ENCODE peak calls at places on chromosomes 16 and 17, in four cellular contexts. Y, F, L and I are unnamed samples.

GRCh38 chr17:50905460-50905803 is 39.3 kb upstream of the TOB1 start:
- DNase-seq in L (peak), F (no peak), Y (no peak), I (peak)

GRCh38 chr17:70295329-70295728 is 126.0 kb downstream of the KCNJ2 start:
- DNase-seq in F (no peak), L (no peak), Y (no peak), I (no peak)

GRCh38 chr17:80466188-80466705 is 10.2 kb downstream of the NPTX1 start:
- DNase-seq in Y (no peak), F (no peak), L (no peak), I (no peak)

GRCh38 chr16:53007095-53007494 is 45.6 kb downstream of the CHD9NB start:
- DNase-seq in L (no peak), Y (no peak), F (no peak), I (no peak)

GRCh38 chr16:31005350-31006085 is 4.9 kb downstream of the STX1B start:
- DNase-seq in L (no peak), Y (no peak), F (no peak), I (no peak)

GRCh38 chr17:62746941-62747340 is 61.2 kb downstream of the MARCHF10 start:
- DNase-seq in L (no peak), Y (no peak), F (no peak), I (no peak)

GRCh38 chr17:52106638-52107261 is 51.8 kb downstream of the CA10 start:
- DNase-seq in Y (no peak), L (peak), F (peak), I (peak)

GRCh38 chr16:31023627-31024226 is 9.6 kb upstream of the STX4 start:
- DNase-seq in Y (no peak), L (peak), F (no peak), I (no peak)

GRCh38 chr16:88911148-88911945 is 44.9 kb upstream of the PABPN1L start:
- DNase-seq in F (no peak), L (no peak), Y (no peak), I (no peak)

GRCh38 chr16:52455549-52456277 is 91.2 kb downstream of the TOX3 start:
- DNase-seq in L (no peak), F (peak), Y (no peak), I (no peak)

GRCh38 chr17:6328279-6328678 is 106.6 kb downstream of the AIPL1 start:
- DNase-seq in L (no peak), F (no peak), Y (no peak), I (no peak)

GRCh38 chr16:10736926-10737625 is 6.6 kb upstream of the NUBP1 start:
- DNase-seq in Y (peak), F (peak), L (peak), I (peak)

GRCh38 chr16:59573528-59574271 is 839.6 kb upstream of the GOT2 start:
- DNase-seq in L (no peak), F (no peak), Y (no peak), I (no peak)
- TF ChIP-seq EP300 in L (no peak), F (no peak), Y (no peak), I (no peak)

DNA sequence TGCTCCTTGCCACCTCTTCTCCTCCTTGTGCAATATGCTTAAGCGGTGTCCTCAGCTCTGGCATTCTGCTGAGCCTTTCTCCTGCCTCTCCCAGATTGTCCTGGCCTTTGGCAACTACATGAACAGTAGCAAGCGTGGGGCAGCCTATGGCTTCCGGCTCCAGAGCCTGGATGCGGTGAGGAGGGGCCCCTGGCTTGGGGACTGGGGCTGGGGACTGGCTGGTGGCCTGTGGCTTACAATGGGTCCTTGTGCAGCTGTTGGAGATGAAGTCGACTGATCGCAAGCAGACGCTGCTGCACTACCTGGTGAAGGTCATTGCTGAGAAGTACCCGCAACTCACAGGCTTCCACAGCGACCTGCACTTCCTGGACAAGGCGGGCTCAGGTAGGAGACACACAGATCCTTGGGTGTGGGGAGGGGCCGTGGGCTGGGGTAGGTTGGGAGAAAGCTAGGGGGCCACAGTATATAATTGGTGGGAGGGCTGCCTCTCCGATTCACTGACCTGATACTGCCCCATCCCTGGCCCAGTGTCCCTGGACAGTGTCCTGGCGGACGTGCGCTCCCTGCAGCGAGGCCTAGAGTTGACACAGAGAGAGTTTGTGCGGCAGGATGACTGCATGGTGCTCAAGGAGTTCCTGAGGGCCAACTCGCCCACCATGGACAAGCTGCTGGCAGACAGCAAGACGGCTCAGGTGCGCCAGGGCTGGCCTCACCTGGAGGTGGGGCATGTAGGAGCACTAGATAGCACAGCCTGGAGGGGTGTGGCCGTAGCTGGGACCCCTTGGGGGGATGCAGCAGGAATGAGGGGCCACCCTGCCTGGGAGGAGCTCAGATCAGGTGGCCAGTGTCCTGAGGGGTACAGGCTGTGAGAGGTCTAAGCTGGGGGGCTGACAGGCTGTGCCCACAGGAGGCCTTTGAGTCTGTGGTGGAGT is 16.9 kb downstream of the SPATA32 start:
- DNase-seq in Y (no peak), F (no peak), L (peak), I (no peak)
- TF ChIP-seq POLR2AphosphoS5 in Y (no peak), F (no peak), L (no peak), I (no peak)

GRCh38 chr17:9811537-9811936 is 10.3 kb downstream of the GSG1L2 start:
- DNase-seq in L (no peak), F (no peak), Y (no peak), I (no peak)
- TF ChIP-seq EP300 in L (no peak), F (no peak), Y (no peak), I (no peak)

GRCh38 chr17:17189559-17189958 is 16.6 kb downstream of the PLD6 start:
- DNase-seq in F (no peak), L (no peak), Y (no peak), I (no peak)

GRCh38 chr17:17190188-17190587 is 15.9 kb downstream of the PLD6 start:
- DNase-seq in F (no peak), L (peak), Y (no peak), I (no peak)

GRCh38 chr17:17188586-17188985 is 17.5 kb downstream of the PLD6 start:
- DNase-seq in Y (no peak), L (no peak), F (no peak), I (no peak)

GRCh38 chr17:17191961-17192381 is 14.2 kb downstream of the PLD6 start:
- DNase-seq in F (no peak), L (no peak), Y (no peak), I (no peak)

GRCh38 chr17:17191346-17191792 is 14.8 kb downstream of the PLD6 start:
- DNase-seq in L (no peak), F (no peak), Y (no peak), I (no peak)
- TF ChIP-seq POLR2AphosphoS5 in L (no peak), F (peak), Y (peak), I (peak)

GRCh38 chr17:78214016-78214705 is at the start of gene BIRC5:
- DNase-seq in Y (peak), F (peak), L (peak), I (peak)
- TF ChIP-seq EP300 in Y (no peak), F (no peak), L (peak), I (no peak)

DNA sequence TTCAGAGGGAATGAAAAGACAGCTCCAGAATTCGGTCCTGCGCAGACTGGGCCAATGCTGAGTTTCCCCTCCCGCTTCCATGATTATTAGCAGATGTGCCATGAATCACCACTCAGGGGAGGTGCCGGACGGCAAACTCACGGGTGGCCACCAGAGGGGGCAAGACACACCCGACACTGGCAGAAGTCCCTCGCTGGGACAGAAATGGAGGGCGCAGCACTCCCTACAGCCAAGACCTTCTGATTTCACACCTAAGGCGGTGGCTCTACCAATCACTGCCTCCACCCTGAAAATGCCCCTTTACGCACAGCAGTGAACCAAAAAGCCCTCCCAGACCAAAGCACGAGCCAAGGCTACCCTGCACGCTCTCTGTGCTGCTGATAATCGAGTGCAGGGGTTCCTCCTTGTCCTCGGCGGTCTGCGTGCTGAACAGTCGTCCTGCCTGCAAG is 26.8 kb downstream of the TRAP1 start:
- DNase-seq in F (peak), L (peak), Y (peak), I (peak)
- TF ChIP-seq POLR2AphosphoS5 in F (no peak), L (no peak), Y (peak), I (peak)

DNA sequence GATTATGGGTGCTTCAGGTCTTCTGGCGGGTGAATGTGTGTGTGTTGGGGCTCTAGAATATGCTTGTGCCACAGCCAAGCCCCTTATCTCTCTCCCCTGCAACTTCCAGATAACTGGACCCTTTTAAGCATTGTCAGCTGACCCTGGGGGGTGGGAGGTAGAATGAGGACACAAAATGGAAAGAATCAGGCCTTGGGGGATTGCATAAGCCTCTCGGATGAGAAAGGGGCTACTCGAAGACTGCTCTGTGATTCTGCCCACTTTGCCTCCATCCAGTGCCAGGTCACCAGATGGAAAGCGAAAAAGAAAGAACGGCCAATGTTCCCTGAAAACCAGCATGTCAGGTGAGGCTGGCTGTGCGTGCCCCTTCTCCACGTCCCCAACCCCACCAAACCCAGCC is 13.8 kb downstream of the THRA start:
- DNase-seq in F (no peak), L (no peak), Y (no peak), I (no peak)
- TF ChIP-seq EP300 in F (no peak), L (no peak), Y (no peak), I (no peak)

DNA sequence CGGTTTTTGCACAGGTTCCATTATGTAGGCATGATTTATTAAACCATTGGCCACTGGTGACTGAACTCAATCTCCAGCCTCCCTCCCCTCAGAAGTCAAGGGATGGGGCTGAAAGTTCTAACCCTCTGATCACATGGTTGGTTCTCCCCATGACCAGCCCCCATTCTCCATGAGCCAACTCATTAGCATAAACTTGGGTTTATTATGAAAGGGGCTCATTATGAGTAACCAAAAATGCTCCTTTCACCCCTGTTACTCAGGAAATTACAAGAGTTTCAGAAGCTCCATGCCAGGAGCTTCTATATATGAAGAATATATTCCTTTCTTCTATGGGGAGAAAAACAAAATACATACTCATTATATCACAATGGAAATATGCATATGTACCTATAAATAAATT is 555.3 kb downstream of the HS3ST4 start:
- DNase-seq in Y (no peak), L (no peak), F (no peak), I (no peak)
- TF ChIP-seq POLR2AphosphoS5 in Y (no peak), L (no peak), F (no peak), I (no peak)

GRCh38 chr16:85124636-85125346 is 12.5 kb upstream of the CIBAR2 start:
- DNase-seq in Y (no peak), F (no peak), L (no peak), I (no peak)

GRCh38 chr16:85125570-85126382 is 13.5 kb upstream of the CIBAR2 start:
- DNase-seq in L (no peak), Y (no peak), F (no peak), I (no peak)

GRCh38 chr16:85126383-85126730 is 14.1 kb upstream of the CIBAR2 start:
- DNase-seq in Y (no peak), F (no peak), L (no peak), I (no peak)

GRCh38 chr16:85128079-85128837 is 16.0 kb upstream of the CIBAR2 start:
- DNase-seq in F (no peak), L (no peak), Y (no peak), I (no peak)

DNA sequence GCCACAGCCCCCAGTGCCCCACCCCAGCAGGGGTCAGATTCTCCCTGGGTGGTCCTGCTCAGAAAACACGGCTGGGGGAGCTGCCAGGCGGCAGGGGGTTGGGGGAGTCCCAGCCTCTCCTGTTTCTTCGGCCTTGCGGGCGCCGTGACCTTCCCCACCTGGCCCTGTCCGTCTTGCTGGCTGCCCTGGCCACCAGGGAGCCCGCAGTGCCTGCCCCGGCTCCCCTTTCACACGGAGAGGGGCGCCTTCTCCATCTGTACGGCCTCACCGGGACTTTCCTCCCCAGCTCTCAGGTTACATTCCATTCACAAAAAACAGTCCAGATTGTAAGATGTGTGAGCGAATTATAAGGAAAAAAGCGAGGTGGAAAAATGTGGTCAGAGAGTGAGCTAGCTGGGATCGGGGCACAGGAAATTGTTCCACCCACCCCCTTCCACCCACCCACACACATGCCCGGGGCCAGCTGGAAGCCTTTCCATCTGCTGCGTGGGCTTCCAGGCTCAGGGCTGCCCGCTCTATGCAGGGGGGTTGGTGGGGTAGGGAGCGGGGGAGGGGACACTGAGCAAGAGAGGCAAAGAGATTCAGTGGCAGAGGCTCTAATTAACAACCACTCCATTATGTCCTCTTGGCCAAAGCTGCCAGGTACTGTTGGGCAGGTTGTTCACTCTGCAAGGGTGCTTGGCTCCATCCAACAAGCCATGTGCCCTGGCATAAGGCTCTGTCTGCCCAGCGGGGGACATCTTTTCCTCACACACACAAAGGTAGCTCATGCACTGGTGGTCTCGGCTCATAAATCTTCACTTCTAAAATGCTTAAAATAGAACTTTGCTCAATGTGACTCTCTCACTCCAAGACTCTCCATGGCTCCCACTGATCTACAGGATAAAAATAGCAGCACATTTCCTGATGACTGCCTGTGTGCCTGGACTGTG is 14.7 kb upstream of the CIBAR2 start:
- DNase-seq in F (no peak), Y (no peak), L (no peak), I (no peak)
- TF ChIP-seq EP300 in F (no peak), Y (no peak), L (no peak), I (no peak)

GRCh38 chr16:1317479-1318267 is 8.2 kb downstream of the UBE2I start:
- DNase-seq in Y (no peak), F (no peak), L (no peak), I (no peak)
- TF ChIP-seq POLR2AphosphoS5 in Y (no peak), F (no peak), L (no peak), I (no peak)